ENCODE peak calls at places on chromosomes 3 and 15, in four cellular contexts. C, V, N and M are unnamed samples.

GRCh38 chr3:55296035-55296434 is 191.1 kb downstream of the WNT5A start:
- DNase-seq in V (no peak), N (no peak), C (no peak), M (no peak)

GRCh38 chr3:132983143-132983770 is 54.9 kb upstream of the TMEM108 start:
- DNase-seq in V (no peak), C (no peak), N (no peak), M (no peak)

GRCh38 chr3:136050250-136050649 is 84.7 kb downstream of the PPP2R3A start:
- DNase-seq in N (no peak), C (no peak), V (no peak), M (no peak)

GRCh38 chr3:101673953-101674352 is 3.0 kb downstream of the ZBTB11 start:
- DNase-seq in V (no peak), C (no peak), N (no peak), M (no peak)

GRCh38 chr3:12351145-12351544 is 62.3 kb downstream of the PPARG start:
- DNase-seq in C (no peak), V (no peak), N (no peak), M (no peak)

GRCh38 chr3:50651875-50652529 is 22.7 kb upstream of the DOCK3 start:
- DNase-seq in C (no peak), N (no peak), V (no peak), M (no peak)

GRCh38 chr3:4943553-4943952 is 35.7 kb upstream of the BHLHE40 start:
- DNase-seq in N (no peak), V (no peak), C (no peak), M (no peak)

GRCh38 chr15:51935466-51936118 is 36.0 kb downstream of the LEO1 start:
- DNase-seq in V (no peak), C (no peak), N (no peak), M (no peak)

GRCh38 chr3:184481924-184482671 is 79.5 kb upstream of the EPHB3 start:
- DNase-seq in V (no peak), N (no peak), C (no peak), M (no peak)

GRCh38 chr3:171249171-171249692 is 211.0 kb downstream of the TNIK start:
- DNase-seq in C (no peak), N (no peak), V (no peak), M (no peak)

GRCh38 chr3:11514191-11514770 is 129.4 kb downstream of the VGLL4 start:
- DNase-seq in C (peak), V (no peak), N (no peak), M (peak)